ENCODE peak calls at places on chromosomes 16 and 17, in four cellular contexts. F, D, E and V are unnamed samples.

GRCh38 chr16:54430491-54431030 is 144.0 kb upstream of the IRX3 start:
- DNase-seq in F (peak; percentile 49), D (no peak), E (no peak), V (no peak)

GRCh38 chr17:49508891-49509587 is 13.9 kb downstream of the NGFR start:
- DNase-seq in F (no peak), D (no peak), E (no peak), V (no peak)

GRCh38 chr16:86618431-86619262 is 40.3 kb downstream of the FOXL1 start:
- DNase-seq in F (no peak), D (no peak), E (no peak), V (no peak)

GRCh38 chr17:68491381-68491849 is 20.8 kb upstream of the PRKAR1A start:
- DNase-seq in F (no peak), D (no peak), E (no peak), V (no peak)

GRCh38 chr16:19323596-19323995 is 38.1 kb downstream of the CLEC19A start:
- DNase-seq in F (no peak), D (no peak), E (no peak), V (no peak)

GRCh38 chr17:74356640-74357465 is 4.8 kb downstream of the BTBD17 start:
- DNase-seq in F (no peak), D (no peak), E (peak; percentile 65), V (peak; percentile 78)

GRCh38 chr17:44065668-44066203 is 735 bp downstream of the LSM12 start:
- DNase-seq in F (no peak), D (no peak), E (no peak), V (no peak)

GRCh38 chr17:69961488-69962145 is 113.4 kb upstream of the KCNJ16 start:
- DNase-seq in F (peak; percentile 23), D (peak; percentile 35), E (peak; percentile 73), V (peak; percentile 63)

GRCh38 chr17:14135906-14136590 is 66.7 kb downstream of the COX10 start:
- DNase-seq in F (no peak), D (no peak), E (no peak), V (no peak)

GRCh38 chr17:41494524-41494923 is 4.8 kb upstream of the KRT36 start:
- DNase-seq in F (peak; percentile 25), D (no peak), E (no peak), V (no peak)

GRCh38 chr17:51487947-51488346 is 227.6 kb downstream of the UTP18 start:
- DNase-seq in F (no peak), D (no peak), E (peak; percentile 79), V (peak; percentile 82)

GRCh38 chr17:50213026-50214015 is 11.9 kb upstream of the COL1A1 start:
- DNase-seq in F (peak; percentile 28), D (peak; percentile 86), E (peak; percentile 86), V (peak; percentile 60)

GRCh38 chr17:58233547-58233946 is 4.8 kb upstream of the LPO start:
- DNase-seq in F (no peak), D (no peak), E (no peak), V (no peak)

GRCh38 chr17:823501-823902 is 41.3 kb downstream of the MRM3 start:
- DNase-seq in F (no peak), D (no peak), E (no peak), V (no peak)

GRCh38 chr17:13869301-13869700 is 200.0 kb upstream of the COX10 start:
- DNase-seq in F (peak; percentile 39), D (no peak), E (no peak), V (no peak)

GRCh38 chr17:42422412-42422957 is 571 bp downstream of the CAVIN1 start:
- DNase-seq in F (no peak), D (peak; percentile 18), E (peak; percentile 71), V (peak; percentile 70)

GRCh38 chr17:80850817-80851216 is 140.8 kb upstream of the CHMP6 start:
- DNase-seq in F (no peak), D (no peak), E (no peak), V (no peak)

GRCh38 chr17:10061131-10061581 is 137.2 kb downstream of the GAS7 start:
- DNase-seq in F (no peak), D (no peak), E (no peak), V (no peak)

GRCh38 chr17:10062757-10063385 is 135.5 kb downstream of the GAS7 start:
- DNase-seq in F (no peak), D (no peak), E (no peak), V (no peak)

GRCh38 chr17:10059684-10060211 is 138.7 kb downstream of the GAS7 start:
- DNase-seq in F (no peak), D (peak; percentile 52), E (no peak), V (peak; percentile 41)

GRCh38 chr17:10058924-10059683 is 139.3 kb downstream of the GAS7 start:
- DNase-seq in F (no peak), D (no peak), E (no peak), V (no peak)

DNA sequence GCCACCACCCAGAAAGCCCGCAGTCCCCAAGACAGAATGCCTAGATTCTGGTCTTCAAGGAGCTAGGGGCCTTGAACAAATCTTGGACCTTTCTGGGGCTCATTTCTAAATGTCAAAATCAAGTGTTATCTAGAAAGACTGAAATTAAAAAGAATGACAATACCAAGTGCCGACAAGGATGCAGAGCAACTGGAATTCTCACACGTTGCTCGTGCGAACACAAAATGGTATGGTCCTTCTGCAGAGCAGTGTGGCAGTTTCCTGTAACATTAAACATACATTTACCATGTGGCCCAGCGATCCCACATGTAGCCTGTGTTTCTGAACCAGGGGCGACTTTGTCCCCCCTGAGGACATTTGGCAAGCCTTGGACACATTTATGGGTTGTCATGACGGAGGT is 137.9 kb downstream of the GAS7 start:
- DNase-seq in F (no peak), D (no peak), E (no peak), V (no peak)
- H3K4me2 ChIP-seq in F (no peak overlapping the region), D (no peak overlapping the region), E (no peak overlapping the region), V (no peak overlapping the region)

GRCh38 chr17:78664476-78665384 is 87.5 kb upstream of the DNAH17 start:
- DNase-seq in F (no peak), D (no peak), E (no peak), V (no peak)
- H3K4me2 ChIP-seq in F (no peak overlapping the region), D (no peak overlapping the region), E (no peak overlapping the region), V (no peak overlapping the region)

GRCh38 chr16:71722801-71723536 is 1.5 kb downstream of the PHLPP2 start:
- DNase-seq in F (peak; percentile 49), D (peak; percentile 67), E (peak; percentile 86), V (peak; percentile 92)

GRCh38 chr16:71724320-71724751 is at the start of gene PHLPP2:
- DNase-seq in F (no peak), D (no peak), E (no peak), V (no peak)

GRCh38 chr16:71723537-71724319 is 773 bp downstream of the PHLPP2 start:
- DNase-seq in F (peak; percentile 27), D (peak; percentile 93), E (peak; percentile 79), V (peak; percentile 85)

GRCh38 chr16:71726491-71727319 is 2.2 kb upstream of the PHLPP2 start:
- DNase-seq in F (no peak), D (no peak), E (no peak), V (no peak)

GRCh38 chr16:71721066-71721740 is 3.3 kb downstream of the PHLPP2 start:
- DNase-seq in F (no peak), D (no peak), E (no peak), V (no peak)
- H3K4me2 ChIP-seq in F (no peak overlapping the region), D (no peak overlapping the region), E (no peak overlapping the region), V (peak overlapping the region; percentile 75)

GRCh38 chr17:64240261-64240740 is 22.8 kb downstream of the TEX2 start:
- DNase-seq in F (no peak), D (no peak), E (no peak), V (peak; percentile 36)
- H3K4me2 ChIP-seq in F (peak overlapping the region; percentile 57), D (no peak overlapping the region), E (no peak overlapping the region), V (no peak overlapping the region)

GRCh38 chr17:28216528-28216927 is 102.5 kb upstream of the TMEM97 start:
- DNase-seq in F (peak; percentile 19), D (no peak), E (no peak), V (peak; percentile 52)
- H3K4me2 ChIP-seq in F (no peak overlapping the region), D (no peak overlapping the region), E (no peak overlapping the region), V (no peak overlapping the region)

DNA sequence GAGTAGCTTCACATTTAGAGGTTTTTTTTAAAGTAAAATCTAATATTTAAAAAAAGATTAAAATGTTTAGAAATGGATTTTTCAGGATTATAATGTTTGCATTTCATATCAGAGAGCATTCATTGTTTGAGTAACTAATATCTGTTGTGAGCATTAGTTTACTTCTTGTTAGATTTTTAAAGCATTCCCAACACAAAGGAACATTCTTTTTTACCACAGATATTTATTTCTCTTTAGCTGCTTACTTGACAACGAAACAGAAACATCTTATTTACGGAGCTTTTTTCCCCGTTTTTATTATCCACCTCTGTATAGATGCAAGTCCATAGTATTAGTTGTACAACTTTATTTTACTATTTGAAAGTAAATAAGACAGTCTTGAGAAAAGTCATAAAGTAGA is 53.0 kb downstream of the NFAT5 start:
- DNase-seq in F (no peak), D (no peak), E (no peak), V (no peak)
- H3K4me2 ChIP-seq in F (no peak overlapping the region), D (no peak overlapping the region), E (no peak overlapping the region), V (no peak overlapping the region)

GRCh38 chr16:70578035-70578434 is 54.4 kb downstream of the SF3B3 start:
- DNase-seq in F (no peak), D (no peak), E (no peak), V (no peak)

GRCh38 chr16:70576431-70577255 is 53.0 kb downstream of the SF3B3 start:
- DNase-seq in F (peak; percentile 41), D (peak; percentile 63), E (no peak), V (peak; percentile 37)

GRCh38 chr16:70577256-70577698 is 53.7 kb downstream of the SF3B3 start:
- DNase-seq in F (peak; percentile 71), D (no peak), E (no peak), V (no peak)

GRCh38 chr16:70579648-70580630 is 56.3 kb downstream of the SF3B3 start:
- DNase-seq in F (no peak), D (no peak), E (peak; percentile 64), V (no peak)

DNA sequence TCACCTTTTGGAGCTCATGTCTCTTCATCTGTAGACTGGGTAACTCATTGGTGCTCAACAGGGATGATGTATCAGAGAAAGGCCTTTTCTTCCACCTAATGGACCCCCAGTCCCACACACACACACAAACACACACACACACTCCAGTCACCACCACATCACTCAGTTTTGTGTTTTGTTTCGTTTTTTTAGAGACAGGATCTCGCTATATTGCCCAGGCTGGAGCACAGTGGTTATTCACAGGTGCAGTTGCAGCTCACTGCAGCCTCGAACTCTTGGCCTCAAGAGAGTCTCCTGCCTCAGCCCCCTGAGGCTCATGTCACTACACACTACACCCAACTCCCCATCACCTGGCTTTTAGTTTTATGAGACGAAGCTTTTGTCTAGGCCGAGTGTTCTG is 55.6 kb downstream of the SF3B3 start:
- DNase-seq in F (no peak), D (no peak), E (no peak), V (no peak)
- H3K4me2 ChIP-seq in F (no peak overlapping the region), D (no peak overlapping the region), E (no peak overlapping the region), V (no peak overlapping the region)

DNA sequence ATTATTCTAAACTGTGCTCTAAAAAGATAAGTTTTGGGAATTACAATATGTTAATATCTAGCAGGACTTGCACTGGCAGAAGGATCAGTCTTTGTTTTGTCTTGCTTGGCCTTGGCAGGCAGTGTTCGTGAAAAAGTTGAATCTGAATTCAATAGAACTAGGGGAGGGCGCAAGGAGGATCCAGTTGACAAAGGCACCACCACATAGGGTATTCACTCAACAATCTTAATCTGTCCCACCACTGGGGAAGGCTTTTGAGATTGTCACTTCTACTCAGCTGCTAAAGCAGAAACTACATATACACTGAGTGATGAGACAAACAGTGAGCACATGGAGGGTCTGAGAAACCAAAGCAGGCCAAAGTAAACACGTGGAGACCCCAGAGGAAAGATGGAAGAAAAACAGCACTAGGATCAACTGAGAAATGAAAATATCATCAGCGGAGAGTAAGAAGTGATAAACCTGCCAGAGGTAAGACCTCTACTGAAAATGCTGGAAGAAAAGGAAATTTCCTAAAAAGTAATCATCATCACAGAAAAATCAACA is 2.4 kb downstream of the AMFR start:
- DNase-seq in F (no peak), D (no peak), E (no peak), V (no peak)
- H3K4me2 ChIP-seq in F (peak overlapping the region; percentile 35), D (no peak overlapping the region), E (no peak overlapping the region), V (peak overlapping the region; percentile 87)